ENCODE peak calls at places on chromosome 19, in four cellular contexts. N is upper lobe of right lung, E is NB4, Z is heart left ventricle. G is an unnamed sample.

GRCh38 chr19:590396-590745 is 690 bp downstream of the HCN2 start:
- DNase-seq in N (no peak), E (no peak), Z (no peak), G (no peak)

GRCh38 chr19:48548253-48548911 is 3.6 kb upstream of the SULT2B1 start:
- DNase-seq in N (no peak), E (no peak), Z (no peak), G (no peak)

GRCh38 chr19:2167896-2168618 is 4.3 kb downstream of the DOT1L start:
- DNase-seq in N (peak), E (peak), Z (peak), G (peak)

GRCh38 chr19:32199501-32200040 is 145.8 kb upstream of the ZNF507 start:
- DNase-seq in N (no peak), E (no peak), Z (no peak), G (no peak)

GRCh38 chr19:41564515-41565383 is 11.2 kb upstream of the CEACAM21 start:
- DNase-seq in N (no peak), E (no peak), Z (no peak), G (no peak)

GRCh38 chr19:6225232-6225635 is 54.5 kb downstream of the MLLT1 start:
- DNase-seq in N (no peak), E (no peak), Z (no peak), G (no peak)

GRCh38 chr19:15992014-15992413 is 43.2 kb downstream of the OR10H4 start:
- DNase-seq in N (no peak), E (no peak), Z (no peak), G (no peak)

GRCh38 chr19:47479701-47480503 is 4.1 kb downstream of the KPTN start:
- DNase-seq in N (peak), E (no peak), Z (no peak), G (no peak)

GRCh38 chr19:1173160-1173844 is 766 bp downstream of the SBNO2 start:
- DNase-seq in N (peak), E (peak), Z (no peak), G (no peak)

GRCh38 chr19:40604647-40605200 is 3.6 kb downstream of the LTBP4 start:
- DNase-seq in N (no peak), E (no peak), Z (peak), G (no peak)

GRCh38 chr19:47541507-47541906 is 26.6 kb upstream of the NAPA start:
- DNase-seq in N (no peak), E (peak), Z (no peak), G (no peak)

GRCh38 chr19:31175564-31176348 is 173.5 kb downstream of the TSHZ3 start:
- DNase-seq in N (no peak), E (no peak), Z (no peak), G (no peak)

GRCh38 chr19:54480048-54480447 is 7.0 kb upstream of the CDC42EP5 start:
- DNase-seq in N (no peak), E (peak), Z (no peak), G (no peak)

GRCh38 chr19:30224689-30225606 is 147.2 kb upstream of the ZNF536 start:
- DNase-seq in N (no peak), E (no peak), Z (no peak), G (peak)

GRCh38 chr19:34120846-34121639 is 51.3 kb upstream of the LSM14A start:
- DNase-seq in N (no peak), E (peak), Z (no peak), G (peak)

GRCh38 chr19:53915000-53915399 is 5.9 kb downstream of the CACNG7 start:
- DNase-seq in N (no peak), E (peak), Z (no peak), G (peak)

GRCh38 chr19:35295792-35296462 is 4.0 kb downstream of the MAG start:
- DNase-seq in N (no peak), E (no peak), Z (no peak), G (no peak)

GRCh38 chr19:4748185-4748584 is 24.5 kb upstream of the DPP9 start:
- DNase-seq in N (no peak), E (no peak), Z (no peak), G (no peak)

GRCh38 chr19:743168-743687 is 7.7 kb upstream of the MISP start:
- DNase-seq in N (no peak), E (no peak), Z (peak), G (peak)

GRCh38 chr19:46718934-46719551 is 2.1 kb upstream of the PRKD2 start:
- DNase-seq in N (no peak), E (peak), Z (no peak), G (no peak)

GRCh38 chr19:6230991-6231448 is 48.8 kb downstream of the MLLT1 start:
- DNase-seq in N (peak), E (no peak), Z (peak), G (no peak)

GRCh38 chr19:27865927-27866777 is 1346.8 kb downstream of the UQCRFS1 start:
- DNase-seq in N (no peak), E (no peak), Z (no peak), G (no peak)

GRCh38 chr19:41927810-41928192 is 448 bp downstream of the ERFL start:
- DNase-seq in N (no peak), E (no peak), Z (no peak), G (no peak)

GRCh38 chr19:47781590-47782318 is 3.3 kb downstream of the SELENOW start:
- DNase-seq in N (no peak), E (no peak), Z (peak), G (peak)

GRCh38 chr19:35118268-35119026 is 2.8 kb downstream of the FXYD3 start:
- DNase-seq in N (peak), E (no peak), Z (no peak), G (no peak)

GRCh38 chr19:20325151-20325550 is 158.1 kb downstream of the ZNF486 start:
- DNase-seq in N (no peak), E (no peak), Z (no peak), G (no peak)

GRCh38 chr19:38730470-38730730 is 13.9 kb downstream of the CAPN12 start:
- DNase-seq in N (no peak), E (no peak), Z (no peak), G (no peak)

GRCh38 chr19:43582495-43582894 is 6.9 kb downstream of the PINLYP start:
- DNase-seq in N (no peak), E (no peak), Z (no peak), G (no peak)

GRCh38 chr19:52946322-52947310 is 16.1 kb downstream of the ZNF816 start:
- DNase-seq in N (peak), E (no peak), Z (peak), G (peak)

GRCh38 chr19:6092329-6093286 is 17.7 kb downstream of the RFX2 start:
- DNase-seq in N (peak), E (peak), Z (peak), G (peak)

DNA sequence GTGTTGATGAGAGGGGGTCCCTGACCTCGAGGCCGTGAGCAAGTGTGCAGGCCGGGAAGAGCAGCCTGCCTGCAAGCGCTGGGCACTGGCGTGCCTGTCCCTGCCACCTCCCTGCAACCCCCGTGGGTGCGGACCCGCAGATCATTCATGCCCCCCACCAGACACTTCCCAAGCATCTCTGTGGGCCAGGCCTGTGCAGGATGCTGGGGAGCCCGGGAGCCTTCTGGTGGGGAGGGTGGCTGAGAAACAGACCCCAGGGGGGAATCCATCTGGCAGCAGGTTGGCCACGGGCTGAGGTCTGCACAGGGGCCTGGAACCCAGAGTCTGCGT is 18.4 kb upstream of the CACTIN start:
- DNase-seq in N (no peak), E (no peak), Z (no peak), G (no peak)
- H3K4me3 ChIP-seq in N (no peak), E (no peak), Z (no peak), G (no peak)

GRCh38 chr19:45505151-45505995 is 1.9 kb upstream of the VASP start:
- DNase-seq in N (no peak), E (no peak), Z (no peak), G (no peak)
- H3K4me3 ChIP-seq in N (no peak), E (no peak), Z (no peak), G (no peak)

GRCh38 chr19:3617463-3617862 is 9.1 kb downstream of the CACTIN start:
- DNase-seq in N (no peak), E (peak), Z (no peak), G (no peak)

GRCh38 chr19:3618811-3619630 is 7.6 kb downstream of the CACTIN start:
- DNase-seq in N (no peak), E (no peak), Z (no peak), G (no peak)

GRCh38 chr19:3619631-3620012 is 7.0 kb downstream of the CACTIN start:
- DNase-seq in N (no peak), E (no peak), Z (no peak), G (no peak)

GRCh38 chr19:3620145-3620816 is 6.3 kb downstream of the CACTIN start:
- DNase-seq in N (no peak), E (no peak), Z (no peak), G (no peak)

DNA sequence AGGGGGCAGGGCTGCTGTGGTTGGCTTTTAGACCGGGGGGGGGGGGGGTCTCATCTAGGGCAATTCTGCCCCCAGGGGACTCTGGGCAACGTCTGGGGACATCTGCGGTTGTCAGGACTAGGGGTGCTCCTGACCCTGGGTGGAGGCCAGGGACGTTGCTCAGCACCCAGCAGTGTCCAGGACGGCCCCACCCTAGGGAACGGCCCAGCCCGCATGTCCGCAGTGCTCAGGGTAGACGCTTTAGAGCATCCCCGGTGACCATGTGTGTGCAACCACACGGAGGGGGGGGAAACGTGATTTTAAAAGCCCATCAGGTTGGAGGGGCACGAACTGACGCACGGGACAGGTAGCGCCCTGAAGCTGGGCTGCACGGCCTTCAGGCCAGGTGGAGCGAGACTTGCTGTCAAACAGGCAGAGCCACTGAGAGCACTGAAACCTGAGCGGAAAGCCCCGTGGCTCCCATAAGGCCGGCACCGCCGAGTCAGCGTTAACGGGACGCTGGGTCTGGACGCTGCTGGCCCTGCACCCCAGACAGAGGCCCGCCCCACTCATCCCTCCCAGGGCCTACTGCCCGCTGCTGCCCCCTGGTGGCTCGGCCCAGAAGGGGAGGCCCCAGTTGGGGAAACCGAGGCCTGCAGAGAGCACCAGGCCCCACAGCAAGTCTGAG is 8.3 kb downstream of the CACTIN start:
- DNase-seq in N (peak), E (peak), Z (peak), G (peak)
- H3K4me3 ChIP-seq in N (no peak), E (no peak), Z (peak), G (no peak)

DNA sequence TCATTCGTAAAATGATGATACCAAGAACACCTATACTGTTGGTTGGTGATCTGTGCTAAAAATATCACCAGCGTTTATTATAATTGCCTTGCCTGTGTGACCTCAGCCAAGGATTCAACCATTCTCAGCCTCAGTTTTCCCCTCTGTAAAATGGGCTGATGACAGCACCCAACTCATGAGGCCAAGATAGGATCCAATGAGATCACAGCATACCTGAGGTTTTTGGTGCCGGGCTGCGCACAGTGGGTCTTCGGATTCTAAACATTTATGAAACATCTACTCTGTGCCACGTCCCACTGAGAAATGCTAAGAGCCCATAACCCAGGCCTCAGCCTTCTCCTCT is 1.8 kb downstream of the FCER2 start:
- DNase-seq in N (no peak), E (no peak), Z (no peak), G (no peak)
- H3K4me3 ChIP-seq in N (no peak), E (no peak), Z (no peak), G (no peak)

GRCh38 chr19:51904331-51905165 is at the start of gene ZNF649:
- DNase-seq in N (peak), E (peak), Z (peak), G (peak)

GRCh38 chr19:51901860-51902259 is 3.0 kb downstream of the ZNF649 start:
- DNase-seq in N (no peak), E (no peak), Z (no peak), G (no peak)

GRCh38 chr19:51903192-51903591 is 1.6 kb downstream of the ZNF649 start:
- DNase-seq in N (no peak), E (peak), Z (no peak), G (no peak)
- H3K4me3 ChIP-seq in N (no peak), E (peak), Z (peak), G (peak)

GRCh38 chr19:11680689-11681302 is 58.0 kb downstream of the ZNF823 start:
- DNase-seq in N (no peak), E (no peak), Z (no peak), G (no peak)
- H3K4me3 ChIP-seq in N (no peak), E (no peak), Z (no peak), G (no peak)